ENCODE peak calls at places on chromosomes 1 and 21, in four cellular contexts. M is K562, W is GM12892, B is GM12891. G is an unnamed sample.
A peak's percentile ranks its signal among the peaks of the same experiment; 100 is the strongest.

GRCh38 chr21:33871171-33871570 is 44.4 kb downstream of the ATP5PO start:
- DNase-seq in B (no peak), W (no peak), M (no peak), G (no peak)

GRCh38 chr1:3530086-3530930 is 75.8 kb downstream of the ARHGEF16 start:
- DNase-seq in B (no peak), W (no peak), M (no peak), G (no peak)

GRCh38 chr1:27476222-27476621 is 13.7 kb downstream of the WASF2 start:
- DNase-seq in B (no peak), W (no peak), M (no peak), G (no peak)

GRCh38 chr1:243505986-243506689 is 250.3 kb downstream of the SDCCAG8 start:
- DNase-seq in M (peak; percentile 56), W (no peak), B (no peak), G (no peak)

GRCh38 chr21:31161157-31161556 is 122.9 kb upstream of the KRTAP19-8 start:
- DNase-seq in B (no peak), W (no peak), M (no peak), G (no peak)

GRCh38 chr1:17991996-17992395 is 115.6 kb upstream of the IGSF21 start:
- DNase-seq in B (no peak), W (no peak), M (no peak), G (no peak)

GRCh38 chr1:24513691-24514090 is 11.1 kb downstream of the RCAN3 start:
- DNase-seq in M (no peak), W (no peak), B (no peak), G (no peak)

GRCh38 chr1:174800221-174800791 is 199.4 kb upstream of the CACYBP start:
- DNase-seq in M (no peak), B (no peak), W (no peak), G (no peak)

GRCh38 chr1:14602131-14602530 is 3.6 kb downstream of the KAZN start:
- DNase-seq in M (no peak), W (no peak), B (no peak), G (no peak)

GRCh38 chr1:91805343-91805801 is 80.6 kb downstream of the TGFBR3 start:
- DNase-seq in B (no peak), M (no peak), W (no peak), G (no peak)

GRCh38 chr1:70811815-70812214 is 235.8 kb downstream of the PTGER3 start:
- DNase-seq in W (no peak), B (no peak), M (no peak), G (no peak)

GRCh38 chr21:26451014-26451740 is 121.9 kb downstream of the CYYR1 start:
- DNase-seq in M (no peak), W (no peak), B (no peak), G (no peak)

GRCh38 chr1:155196103-155196892 is 11.4 kb downstream of the THBS3 start:
- DNase-seq in M (no peak), W (no peak), B (no peak), G (no peak)

GRCh38 chr1:66752671-66753371 is 562 bp downstream of the DYNLT5 start:
- DNase-seq in B (no peak), M (no peak), W (no peak), G (no peak)

GRCh38 chr1:38198099-38198498 is 151.5 kb upstream of the POU3F1 start:
- DNase-seq in M (no peak), W (no peak), B (no peak), G (no peak)

GRCh38 chr1:204927673-204928641 is 57.3 kb downstream of the NFASC start:
- DNase-seq in B (no peak), W (no peak), M (peak; percentile 44), G (peak; percentile 57)

GRCh38 chr1:27643626-27644368 is 8.8 kb upstream of the FGR start:
- DNase-seq in B (no peak), W (peak; percentile 66), M (peak; percentile 74), G (no peak)

GRCh38 chr1:78755986-78756385 is 106.4 kb downstream of the IFI44 start:
- DNase-seq in B (no peak), M (no peak), W (no peak), G (no peak)

GRCh38 chr1:30715216-30715615 is 8.2 kb downstream of the MATN1 start:
- DNase-seq in M (no peak), W (no peak), B (no peak), G (no peak)

GRCh38 chr1:41682845-41683630 is 198.6 kb upstream of the EDN2 start:
- DNase-seq in M (no peak), B (no peak), W (no peak), G (no peak)

GRCh38 chr1:85815906-85816305 is 107.7 kb upstream of the ZNHIT6 start:
- DNase-seq in B (no peak), M (no peak), W (no peak), G (no peak)

GRCh38 chr1:17669866-17670451 is 85.2 kb upstream of the ACTL8 start:
- DNase-seq in B (no peak), W (no peak), M (no peak), G (no peak)

GRCh38 chr1:214026985-214027384 is 39.2 kb downstream of the PROX1 start:
- DNase-seq in W (no peak), B (no peak), M (no peak), G (no peak)

GRCh38 chr1:89126234-89126580 is 293 bp upstream of the GBP2 start:
- DNase-seq in B (no peak), W (no peak), M (no peak), G (no peak)
- TF ChIP-seq TAF1 in B (no peak), W (no peak), M (no peak), G (no peak)

DNA sequence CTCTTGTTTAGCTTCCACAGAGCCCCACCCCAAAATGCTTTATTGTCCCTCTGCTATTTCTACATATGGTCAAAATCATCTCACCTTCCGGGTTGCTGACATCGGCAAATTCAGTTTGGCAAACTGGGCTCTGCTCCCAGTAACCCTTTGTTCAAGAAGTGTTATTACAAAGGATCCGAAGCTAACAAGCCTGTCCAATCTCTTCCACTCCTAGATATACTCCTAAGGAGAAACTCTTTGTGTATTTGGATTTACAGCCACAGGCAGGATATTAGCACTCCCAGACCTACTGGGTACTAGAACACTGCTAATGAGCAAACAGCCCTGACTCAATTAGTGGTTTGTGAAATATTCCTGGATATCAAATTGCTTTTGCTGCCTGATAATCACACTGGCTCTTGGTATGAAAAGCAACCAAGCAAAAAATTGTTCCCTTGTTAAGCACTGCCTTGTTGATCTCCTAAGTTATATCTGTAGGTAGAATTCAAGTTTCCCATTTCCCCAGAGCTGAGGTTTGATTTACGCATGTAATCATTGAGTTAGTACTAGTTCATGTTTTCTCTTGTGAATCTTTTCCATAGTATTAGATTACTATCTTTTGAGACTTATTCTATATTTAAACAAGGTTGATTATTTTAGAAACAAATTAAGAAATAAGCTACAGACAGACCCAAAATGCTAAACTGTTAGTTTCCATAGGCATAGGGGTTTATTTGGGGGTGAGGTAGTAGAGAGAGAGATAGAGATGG is 3.8 kb downstream of the JUN start:
- DNase-seq in W (no peak), B (no peak), M (no peak), G (no peak)
- TF ChIP-seq TAF1 in W (no peak), B (no peak), M (no peak), G (no peak)

GRCh38 chr1:45334308-45335245 is 5.4 kb upstream of the TOE1 start:
- DNase-seq in M (no peak), W (no peak), B (no peak), G (no peak)
- TF ChIP-seq TAF1 in M (no peak), W (no peak), B (no peak), G (no peak)

DNA sequence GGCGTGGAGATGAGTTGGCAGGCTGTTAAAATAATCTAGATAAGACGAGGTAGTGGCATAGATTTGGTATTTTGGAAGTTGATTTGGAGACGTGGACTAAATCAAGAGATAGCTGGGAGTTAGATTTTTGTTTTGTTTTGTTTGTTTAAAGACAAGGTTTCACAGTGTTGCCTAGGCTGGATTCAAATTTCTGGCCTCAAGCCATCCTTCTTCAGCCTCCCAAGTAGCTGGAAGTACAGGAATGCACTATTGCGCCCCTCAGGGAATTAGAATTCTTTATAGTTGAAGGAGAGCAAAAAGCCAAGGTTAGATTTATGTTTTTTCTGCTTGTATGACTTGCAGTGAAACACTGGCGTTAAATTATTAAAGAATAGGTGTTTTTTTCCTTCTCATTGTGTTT is 22.3 kb upstream of the SNRPE start:
- DNase-seq in M (no peak), B (no peak), W (no peak), G (no peak)
- TF ChIP-seq TAF1 in M (no peak), B (no peak), W (no peak), G (no peak)

GRCh38 chr21:45508607-45509565 is 33.4 kb downstream of the SLC19A1 start:
- DNase-seq in B (no peak), M (peak; percentile 65), W (no peak), G (no peak)
- TF ChIP-seq TAF1 in B (no peak), M (no peak), W (no peak), G (no peak)

G was measured in H1.